ENCODE peak calls at places on chromosomes 5 and 9, in eight cellular contexts. W, F, G, D, M, Z, C and P are unnamed samples.

GRCh38 chr9:109014267-109015025 is 1.1 kb upstream of the CTNNAL1 start:
- DNase-seq in W (peak), F (no peak), G (peak), D (no peak), M (peak), Z (peak), C (no peak), P (no peak)

GRCh38 chr5:59039296-59040006 is 456.6 kb downstream of the RAB3C start:
- DNase-seq in W (peak), F (peak), G (peak), D (peak), M (peak), Z (peak), C (peak), P (peak)

GRCh38 chr5:16492398-16493175 is 27.0 kb upstream of the ZNF622 start:
- DNase-seq in W (no peak), F (no peak), G (peak), D (no peak), M (no peak), Z (peak), C (no peak), P (no peak)

GRCh38 chr5:887947-888640 is 4.5 kb downstream of the BRD9 start:
- DNase-seq in W (no peak), F (no peak), G (no peak), D (no peak), M (no peak), Z (no peak), C (no peak), P (no peak)

GRCh38 chr5:175131432-175131831 is 312.6 kb downstream of the DRD1 start:
- DNase-seq in W (no peak), F (no peak), G (no peak), D (no peak), M (peak), Z (no peak), C (no peak), P (no peak)

GRCh38 chr9:125028041-125028440 is 87.2 kb upstream of the GOLGA1 start:
- DNase-seq in W (no peak), F (no peak), G (no peak), D (no peak), M (no peak), Z (no peak), C (no peak), P (no peak)

GRCh38 chr5:14174235-14174636 is 31.1 kb downstream of the TRIO start:
- DNase-seq in W (no peak), F (no peak), G (no peak), D (no peak), M (peak), Z (no peak), C (no peak), P (no peak)

GRCh38 chr5:14038341-14038959 is 94.0 kb upstream of the DNAH5 start:
- DNase-seq in W (no peak), F (no peak), G (peak), D (no peak), M (peak), Z (no peak), C (no peak), P (no peak)

GRCh38 chr9:14423816-14424261 is 109.9 kb upstream of the NFIB start:
- DNase-seq in W (no peak), F (no peak), G (peak), D (no peak), M (peak), Z (no peak), C (no peak), P (no peak)

GRCh38 chr9:125493861-125494554 is 213.0 kb downstream of the MAPKAP1 start:
- DNase-seq in W (no peak), F (no peak), G (no peak), D (no peak), M (no peak), Z (no peak), C (no peak), P (no peak)

GRCh38 chr5:14449052-14449661 is 132.4 kb upstream of the OTULINL start:
- DNase-seq in W (no peak), F (no peak), G (no peak), D (no peak), M (no peak), Z (no peak), C (no peak), P (no peak)

GRCh38 chr5:146633273-146633672 is 117.3 kb upstream of the GPR151 start:
- DNase-seq in W (no peak), F (no peak), G (no peak), D (no peak), M (no peak), Z (no peak), C (no peak), P (no peak)

GRCh38 chr5:146635443-146635842 is 119.5 kb upstream of the GPR151 start:
- DNase-seq in W (no peak), F (no peak), G (no peak), D (no peak), M (no peak), Z (no peak), C (no peak), P (no peak)

GRCh38 chr5:146628950-146629349 is 113.0 kb upstream of the GPR151 start:
- DNase-seq in W (no peak), F (no peak), G (no peak), D (no peak), M (no peak), Z (no peak), C (no peak), P (no peak)

GRCh38 chr5:146630467-146630866 is 114.5 kb upstream of the GPR151 start:
- DNase-seq in W (no peak), F (no peak), G (no peak), D (no peak), M (no peak), Z (no peak), C (no peak), P (no peak)

DNA sequence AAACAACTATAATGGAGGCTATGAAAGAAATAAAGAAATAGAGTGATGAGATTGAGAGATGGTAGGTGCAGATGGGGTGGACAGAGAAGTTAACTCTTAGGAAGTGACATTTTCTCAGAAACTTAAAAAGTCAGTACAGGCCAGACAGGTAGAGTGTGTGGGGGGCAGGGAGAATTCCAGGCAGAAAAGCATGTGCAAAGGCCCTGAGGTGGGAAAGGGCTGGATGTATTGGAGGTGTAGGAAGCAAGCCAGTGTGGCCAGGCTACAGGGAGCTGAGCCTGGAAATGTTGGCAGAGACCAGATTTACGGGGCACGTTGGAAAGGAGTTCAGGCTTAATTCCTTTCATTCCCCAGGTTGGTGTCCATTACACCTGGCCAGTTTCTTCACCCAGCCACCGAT is 116.6 kb upstream of the GPR151 start:
- DNase-seq in W (no peak), F (no peak), G (no peak), D (no peak), M (no peak), Z (no peak), C (no peak), P (no peak)
- TF ChIP-seq CTCF in W (no peak), F (no peak), G (no peak), D (no peak), M (no peak), Z (no peak), C (no peak), P (no peak)

DNA sequence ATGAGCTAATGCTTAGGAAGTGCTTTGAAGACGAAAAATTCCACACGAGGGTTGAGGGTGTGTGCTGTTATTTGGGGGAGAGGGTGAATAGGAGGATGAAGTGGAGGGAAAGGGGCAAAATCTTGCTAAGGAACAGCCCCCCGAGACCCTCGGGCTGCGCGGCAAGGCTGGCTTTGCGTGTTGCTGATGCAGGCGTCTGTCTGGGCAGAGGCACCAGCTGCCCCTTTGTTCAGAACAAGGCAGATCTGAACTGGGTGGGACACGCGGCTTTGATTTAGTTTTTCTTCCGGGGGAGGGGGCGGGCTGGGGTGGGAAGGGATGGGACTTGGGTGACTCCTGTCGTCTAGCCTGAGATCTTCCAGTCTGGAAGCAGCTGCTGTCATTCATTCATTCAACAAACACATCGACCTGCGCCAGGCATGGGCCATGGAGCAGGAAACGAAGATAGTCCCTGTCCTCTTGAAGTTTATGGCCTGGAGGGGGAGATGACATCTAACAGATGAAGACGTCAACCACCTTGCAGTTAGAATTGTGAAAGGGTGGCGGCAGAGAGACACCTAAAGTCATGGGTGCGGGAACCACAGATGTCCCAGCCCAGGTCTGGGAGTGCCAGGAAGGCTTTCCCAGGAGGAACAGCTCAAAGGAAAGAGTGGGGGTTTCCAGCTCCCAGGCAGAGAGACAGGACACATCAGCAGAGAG is 20.8 kb upstream of the IER5L start:
- DNase-seq in W (no peak), F (no peak), G (no peak), D (no peak), M (no peak), Z (no peak), C (no peak), P (no peak)
- TF ChIP-seq CTCF in W (no peak), F (no peak), G (no peak), D (no peak), M (no peak), Z (no peak), C (no peak), P (no peak)

GRCh38 chr5:179816401-179817070 is 4.2 kb upstream of the SQSTM1 start:
- DNase-seq in W (no peak), F (no peak), G (no peak), D (no peak), M (no peak), Z (peak), C (no peak), P (peak)

GRCh38 chr5:179815491-179816249 is 5.0 kb upstream of the SQSTM1 start:
- DNase-seq in W (no peak), F (no peak), G (no peak), D (no peak), M (no peak), Z (no peak), C (no peak), P (no peak)

GRCh38 chr5:179819296-179820126 is 1.2 kb upstream of the SQSTM1 start:
- DNase-seq in W (no peak), F (peak), G (peak), D (peak), M (peak), Z (peak), C (peak), P (peak)

GRCh38 chr5:179818746-179819295 is 1.9 kb upstream of the SQSTM1 start:
- DNase-seq in W (peak), F (peak), G (peak), D (peak), M (peak), Z (peak), C (peak), P (peak)

DNA sequence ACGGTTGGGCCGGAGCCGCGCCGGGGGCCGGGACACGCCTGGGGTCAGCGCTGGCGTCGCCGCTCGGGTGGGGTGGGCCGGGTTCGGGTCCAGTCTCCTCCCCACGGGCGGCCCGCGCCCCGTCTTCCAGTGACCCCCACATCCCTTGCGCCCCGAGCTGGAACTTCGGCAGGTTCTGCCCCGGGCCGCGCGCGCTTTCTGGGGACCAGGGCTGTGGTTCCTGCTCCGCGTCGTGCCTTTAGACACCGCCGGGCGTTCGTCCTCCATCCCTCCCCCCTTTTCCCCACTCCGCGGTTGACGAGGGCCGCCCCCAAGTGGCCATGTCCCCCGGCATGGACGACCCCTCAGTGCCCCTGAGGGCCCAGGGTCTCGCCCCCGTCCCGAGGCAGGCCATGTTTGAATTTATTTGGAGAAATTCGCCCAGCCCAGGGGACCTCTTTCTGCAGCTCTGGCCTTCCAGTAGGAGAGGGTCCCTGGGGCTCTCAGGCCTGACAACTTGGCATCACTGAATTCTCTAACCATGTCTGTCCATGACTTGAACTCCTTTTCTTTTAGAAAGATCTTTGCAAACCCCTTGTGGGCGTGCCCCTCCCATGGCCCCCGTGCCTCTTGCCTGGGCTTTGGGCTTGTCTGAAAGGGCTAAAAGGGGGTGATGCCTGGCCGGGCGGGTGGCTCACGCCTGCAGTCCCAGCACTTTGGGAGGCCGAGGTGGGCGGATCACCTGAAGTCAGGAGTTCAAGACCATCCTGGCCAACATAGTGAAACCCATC is 3.4 kb upstream of the SQSTM1 start:
- DNase-seq in W (no peak), F (no peak), G (no peak), D (no peak), M (peak), Z (peak), C (no peak), P (peak)
- TF ChIP-seq CTCF in W (no peak), F (no peak), G (no peak), D (no peak), M (no peak), Z (peak), C (no peak), P (peak)

DNA sequence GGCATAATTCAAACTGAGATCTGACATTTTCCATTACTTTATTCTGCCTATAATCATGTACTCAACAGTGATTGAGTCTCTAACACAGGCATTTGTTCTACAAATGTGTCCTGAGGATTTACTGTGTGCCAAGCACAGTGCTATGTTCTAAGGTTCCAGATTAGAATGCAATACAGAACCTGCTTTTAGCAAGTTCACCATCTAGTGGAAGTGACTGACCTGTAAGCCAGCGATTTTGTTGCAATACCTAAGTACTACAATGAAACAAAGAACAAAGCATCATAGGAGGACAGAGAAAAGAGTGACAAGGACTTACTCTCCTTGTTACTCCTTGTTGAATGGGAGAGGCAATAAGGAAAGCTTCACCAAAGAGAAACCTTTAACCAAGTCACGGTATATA is 348.1 kb downstream of the ELAVL2 start:
- DNase-seq in W (no peak), F (no peak), G (no peak), D (no peak), M (no peak), Z (no peak), C (no peak), P (no peak)
- TF ChIP-seq CTCF in W (no peak), F (no peak), G (no peak), D (no peak), M (peak), Z (no peak), C (no peak), P (no peak)

DNA sequence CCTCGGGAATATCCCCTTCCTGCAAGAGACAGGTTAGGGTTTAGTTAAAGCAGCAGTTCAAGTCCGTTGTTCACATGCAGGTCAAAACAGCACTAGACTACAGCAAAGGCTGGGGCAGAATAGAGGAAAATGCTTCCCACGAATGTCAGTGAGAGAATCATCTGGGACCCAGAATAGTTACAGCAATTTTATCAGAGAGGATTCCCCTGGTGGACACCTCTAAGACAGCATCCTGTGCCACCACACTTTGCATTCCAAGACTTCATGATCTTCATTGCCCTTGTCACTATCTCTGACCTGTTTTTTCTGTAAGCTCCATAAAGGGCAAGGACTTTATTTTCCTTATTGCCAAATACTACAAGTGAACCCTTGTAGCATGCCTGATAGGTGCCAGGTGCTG is 12.9 kb downstream of the GRXCR2 start:
- DNase-seq in W (no peak), F (no peak), G (no peak), D (no peak), M (no peak), Z (peak), C (no peak), P (no peak)
- TF ChIP-seq CTCF in W (no peak), F (no peak), G (peak), D (no peak), M (peak), Z (peak), C (peak), P (no peak)

DNA sequence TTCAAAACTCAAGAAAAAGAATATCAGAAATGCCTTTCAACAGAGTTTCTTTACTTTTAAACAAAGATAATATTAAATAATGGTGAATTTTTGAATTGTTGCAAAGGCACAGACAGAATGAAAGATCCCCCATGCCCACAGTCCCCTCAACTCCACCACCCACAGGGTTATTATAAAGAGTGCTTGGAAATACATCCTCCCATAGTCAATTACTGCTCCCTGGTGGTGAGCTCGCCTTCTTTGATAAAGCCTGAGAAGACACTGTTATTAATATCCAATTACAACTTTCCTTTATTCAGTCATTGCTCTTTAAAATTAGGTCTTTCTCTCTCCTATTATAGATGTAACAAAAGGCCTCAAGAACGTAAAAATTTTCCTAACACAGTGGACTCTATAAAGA is 490.2 kb upstream of the RORB start:
- DNase-seq in W (no peak), F (no peak), G (peak), D (no peak), M (peak), Z (peak), C (no peak), P (no peak)
- TF ChIP-seq CTCF in W (no peak), F (no peak), G (no peak), D (no peak), M (peak), Z (peak), C (no peak), P (no peak)

GRCh38 chr5:150627731-150628545 is 12.5 kb upstream of the SYNPO start:
- DNase-seq in W (no peak), F (no peak), G (no peak), D (no peak), M (no peak), Z (no peak), C (no peak), P (no peak)

GRCh38 chr5:150626853-150627276 is 13.6 kb upstream of the SYNPO start:
- DNase-seq in W (no peak), F (no peak), G (peak), D (no peak), M (no peak), Z (no peak), C (peak), P (no peak)

GRCh38 chr5:150630459-150631325 is 9.8 kb upstream of the SYNPO start:
- DNase-seq in W (no peak), F (no peak), G (no peak), D (no peak), M (no peak), Z (no peak), C (peak), P (no peak)

GRCh38 chr5:150630016-150630415 is 10.4 kb upstream of the SYNPO start:
- DNase-seq in W (no peak), F (no peak), G (no peak), D (no peak), M (no peak), Z (no peak), C (no peak), P (no peak)

GRCh38 chr5:150628936-150629485 is 11.4 kb upstream of the SYNPO start:
- DNase-seq in W (no peak), F (no peak), G (no peak), D (no peak), M (no peak), Z (no peak), C (no peak), P (no peak)
- TF ChIP-seq CTCF in W (no peak), F (no peak), G (no peak), D (no peak), M (no peak), Z (no peak), C (no peak), P (no peak)